ENCODE peak calls at places on chromosomes 7 and 10, in six cellular contexts. F, R, L, S, N and E are unnamed samples.
A peak's percentile ranks its signal among the peaks of the same experiment; 100 is the strongest.

GRCh38 chr7:115269486-115269885 is 347.6 kb downstream of the MDFIC start:
- DNase-seq in F (no peak), R (no peak), L (no peak), S (no peak), N (no peak), E (no peak)

GRCh38 chr10:73251683-73252444 is 580 bp downstream of the MRPS16 start:
- DNase-seq in F (peak; percentile 38), R (no peak), L (no peak), S (peak; percentile 9), N (peak; percentile 80), E (peak; percentile 47)

GRCh38 chr7:3605222-3605621 is 304.2 kb downstream of the SDK1 start:
- DNase-seq in F (no peak), R (no peak), L (no peak), S (no peak), N (no peak), E (no peak)

GRCh38 chr7:116417593-116418345 is 81.8 kb upstream of the CAV2 start:
- DNase-seq in F (no peak), R (no peak), L (no peak), S (peak; percentile 29), N (no peak), E (no peak)

GRCh38 chr7:102300643-102301211 is 14.1 kb downstream of the SH2B2 start:
- DNase-seq in F (no peak), R (no peak), L (no peak), S (no peak), N (no peak), E (no peak)

GRCh38 chr7:64046041-64046389 is 781 bp downstream of the ZNF727 start:
- DNase-seq in F (no peak), R (no peak), L (no peak), S (no peak), N (no peak), E (no peak)

GRCh38 chr10:61836888-61837747 is 64.4 kb upstream of the ARID5B start:
- DNase-seq in F (peak; percentile 51), R (no peak), L (no peak), S (no peak), N (no peak), E (no peak)

GRCh38 chr7:44280993-44281721 is 44.2 kb downstream of the CAMK2B start:
- DNase-seq in F (no peak), R (no peak), L (peak; percentile 5), S (no peak), N (peak; percentile 56), E (peak; percentile 39)

GRCh38 chr10:104617831-104618230 is 23.3 kb upstream of the SORCS3 start:
- DNase-seq in F (no peak), R (no peak), L (no peak), S (no peak), N (no peak), E (no peak)

GRCh38 chr10:48199580-48200377 is 74.7 kb downstream of the FRMPD2 start:
- DNase-seq in F (peak; percentile 44), R (no peak), L (no peak), S (no peak), N (no peak), E (no peak)

GRCh38 chr10:47380341-47381215 is 3.5 kb downstream of the ZNF488 start:
- DNase-seq in F (peak; percentile 75), R (no peak), L (peak; percentile 28), S (peak; percentile 67), N (peak; percentile 44), E (no peak)

GRCh38 chr10:94293344-94293743 is 69.4 kb downstream of the NOC3L start:
- DNase-seq in F (peak; percentile 10), R (no peak), L (no peak), S (peak; percentile 11), N (no peak), E (no peak)

GRCh38 chr10:106711313-106711906 is 453.1 kb downstream of the SORCS1 start:
- DNase-seq in F (peak; percentile 65), R (peak; percentile 52), L (peak; percentile 51), S (peak; percentile 82), N (no peak), E (peak; percentile 64)

GRCh38 chr7:104758504-104758903 is 255.5 kb upstream of the KMT2E start:
- DNase-seq in F (no peak), R (no peak), L (no peak), S (no peak), N (no peak), E (no peak)

GRCh38 chr7:142379445-142379844 is 121.6 kb upstream of the PRSS58 start:
- DNase-seq in F (no peak), R (no peak), L (no peak), S (no peak), N (no peak), E (no peak)

GRCh38 chr7:71245038-71245437 is 113.1 kb downstream of the GALNT17 start:
- DNase-seq in F (no peak), R (no peak), L (no peak), S (no peak), N (no peak), E (no peak)

GRCh38 chr7:104971290-104972071 is 42.5 kb upstream of the KMT2E start:
- DNase-seq in F (peak; percentile 33), R (no peak), L (peak; percentile 66), S (peak; percentile 76), N (no peak), E (no peak)

GRCh38 chr10:101229275-101230184 is at the start of gene LBX1:
- DNase-seq in F (no peak), R (no peak), L (no peak), S (no peak), N (no peak), E (no peak)

GRCh38 chr7:117138474-117138873 is 184.4 kb downstream of the WNT2 start:
- DNase-seq in F (no peak), R (no peak), L (no peak), S (no peak), N (no peak), E (no peak)

GRCh38 chr10:1423676-1424253 is 313.6 kb downstream of the ADARB2 start:
- DNase-seq in F (no peak), R (no peak), L (no peak), S (no peak), N (no peak), E (no peak)

GRCh38 chr10:120394446-120394845 is 62.6 kb upstream of the PLPP4 start:
- DNase-seq in F (no peak), R (no peak), L (no peak), S (no peak), N (no peak), E (no peak)

GRCh38 chr7:125971656-125972055 is 1042.0 kb upstream of the POT1 start:
- DNase-seq in F (no peak), R (no peak), L (no peak), S (no peak), N (no peak), E (no peak)

GRCh38 chr10:76270464-76270863 is 839.0 kb downstream of the LRMDA start:
- DNase-seq in F (no peak), R (no peak), L (no peak), S (no peak), N (no peak), E (no peak)

GRCh38 chr10:76278811-76279460 is 847.5 kb downstream of the LRMDA start:
- DNase-seq in F (no peak), R (no peak), L (no peak), S (no peak), N (no peak), E (no peak)

GRCh38 chr10:76274933-76275332 is 843.5 kb downstream of the LRMDA start:
- DNase-seq in F (no peak), R (no peak), L (no peak), S (no peak), N (no peak), E (no peak)
- H3K4me1 ChIP-seq in F (no peaks in the 10 kb centered on the region), R (no peaks in the 10 kb centered on the region), L (no peaks in the 10 kb centered on the region), S (no peaks in the 10 kb centered on the region), N (no peaks in the 10 kb centered on the region), E (no peaks in the 10 kb centered on the region)

GRCh38 chr10:117684673-117685211 is 142.2 kb downstream of the EMX2 start:
- DNase-seq in F (peak; percentile 27), R (peak; percentile 35), L (peak; percentile 35), S (peak; percentile 50), N (no peak), E (peak; percentile 54)
- TF ChIP-seq CTCF in F (no peak), R (no peak), L (no peak), S (no peak), N (no peak), E (peak; percentile 11)

GRCh38 chr10:95539560-95540284 is 21.4 kb downstream of the SORBS1 start:
- DNase-seq in F (no peak), R (no peak), L (no peak), S (no peak), N (no peak), E (no peak)

GRCh38 chr10:95543459-95543858 is 17.7 kb downstream of the SORBS1 start:
- DNase-seq in F (no peak), R (no peak), L (no peak), S (no peak), N (no peak), E (no peak)

GRCh38 chr10:95542761-95543160 is 18.4 kb downstream of the SORBS1 start:
- DNase-seq in F (no peak), R (no peak), L (no peak), S (no peak), N (no peak), E (no peak)

GRCh38 chr10:95540514-95541052 is 20.6 kb downstream of the SORBS1 start:
- DNase-seq in F (no peak), R (no peak), L (no peak), S (no peak), N (no peak), E (no peak)

DNA sequence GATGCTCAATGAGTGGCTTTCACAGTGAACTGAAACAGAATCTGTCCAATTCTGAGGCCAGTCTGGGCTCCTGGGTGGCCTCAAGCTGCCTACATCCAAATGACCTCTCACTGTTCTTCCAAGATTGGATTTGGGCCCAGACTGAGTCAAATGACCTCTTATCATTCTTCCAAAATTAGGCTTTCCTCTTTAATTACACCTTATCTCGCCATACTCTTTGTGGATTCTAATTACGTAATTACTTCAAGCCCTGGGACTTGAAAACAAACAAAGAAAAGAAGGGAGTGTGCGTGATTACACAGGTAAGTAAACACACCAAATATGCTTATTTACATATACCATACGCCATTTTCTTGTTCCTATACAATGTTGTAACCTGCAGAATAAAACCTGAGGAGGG is 18.8 kb downstream of the SORBS1 start:
- DNase-seq in F (no peak), R (no peak), L (no peak), S (no peak), N (no peak), E (no peak)
- H3K4me1 ChIP-seq in F (peaks cover 49% of the 10 kb centered on the region), R (peaks cover 13% of the 10 kb centered on the region), L (peaks cover 45% of the 10 kb centered on the region), S (peaks cover 23% of the 10 kb centered on the region), N (no peaks in the 10 kb centered on the region), E (peaks cover 36% of the 10 kb centered on the region)

DNA sequence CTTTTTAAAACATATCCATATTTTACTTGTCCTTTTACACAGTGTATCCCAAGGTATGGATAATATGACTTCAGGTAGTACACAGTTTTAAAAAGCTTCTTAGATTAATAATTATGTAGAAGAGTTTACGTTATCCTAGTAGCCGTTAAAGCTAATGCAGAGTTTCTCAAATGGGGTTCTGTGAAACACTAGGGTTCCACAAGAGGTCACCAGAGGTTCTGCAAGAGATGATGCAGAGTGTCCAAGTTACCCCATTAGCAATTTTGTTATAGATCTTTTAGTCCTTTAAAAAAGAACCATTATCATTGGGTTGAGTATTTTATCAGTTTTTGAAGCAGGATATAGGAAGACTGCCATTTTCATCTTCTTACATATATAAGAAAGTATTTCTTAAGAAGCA is 298.9 kb upstream of the HPS1 start:
- DNase-seq in F (no peak), R (no peak), L (no peak), S (no peak), N (no peak), E (no peak)
- TF ChIP-seq CTCF in F (no peak), R (no peak), L (no peak), S (no peak), N (no peak), E (no peak)

GRCh38 chr7:92751902-92752901 is 84.2 kb downstream of the CDK6 start:
- DNase-seq in F (peak; percentile 32), R (no peak), L (no peak), S (no peak), N (no peak), E (no peak)
- H3K4me1 ChIP-seq in F (peaks cover 22% of the 10 kb centered on the region), R (peaks cover 13% of the 10 kb centered on the region), L (peaks cover 6% of the 10 kb centered on the region), S (no peaks in the 10 kb centered on the region), N (no peaks in the 10 kb centered on the region), E (no peaks in the 10 kb centered on the region)